ENCODE peak calls at places on chromosomes 13 and 19, in seven cellular contexts. R is heart left ventricle, J is heart right ventricle, S is psoas muscle, U is breast epithelium, P is HCT116, C is mammary epithelial cell. D is an unnamed sample. For H3K4me1, the result is how much of the 10 kb centered on the place peaks cover.

GRCh38 chr13:91369432-91369831 is 21.9 kb downstream of the MIR17HG start:
- DNase-seq in S (no peak), P (no peak), J (no peak), U (no peak), R (no peak), C (no peak), D (no peak)

GRCh38 chr13:26423634-26424033 is 133.8 kb upstream of the WASF3 start:
- DNase-seq in C (no peak), J (peak), U (no peak), R (peak), S (peak), P (no peak), D (no peak)

GRCh38 chr13:109610517-109610916 is 175.9 kb downstream of the IRS2 start:
- DNase-seq in J (peak), U (no peak), P (peak), C (no peak), R (no peak), S (no peak), D (peak)

GRCh38 chr19:41449079-41449864 is 6.3 kb downstream of the ERICH4 start:
- DNase-seq in U (peak), J (peak), C (peak), P (peak), S (peak), R (peak), D (peak)

GRCh38 chr13:80599765-80600164 is 258.8 kb upstream of the SPRY2 start:
- DNase-seq in S (no peak), R (no peak), U (no peak), C (no peak), J (no peak), P (no peak), D (no peak)

GRCh38 chr13:42883771-42884170 is 102.4 kb downstream of the FAM216B start:
- DNase-seq in J (no peak), C (peak), S (no peak), R (no peak), U (no peak), P (peak), D (no peak)

GRCh38 chr19:41871573-41872383 is 5.3 kb upstream of the CD79A start:
- DNase-seq in R (no peak), J (peak), C (no peak), U (no peak), S (no peak), P (no peak), D (peak)

GRCh38 chr13:35164324-35164932 is 222.4 kb downstream of the NBEA start:
- DNase-seq in U (no peak), C (peak), J (no peak), P (peak), R (no peak), S (no peak), D (no peak)

GRCh38 chr13:99495478-99496321 is 5.6 kb upstream of the TM9SF2 start:
- DNase-seq in U (no peak), S (no peak), C (no peak), R (no peak), J (no peak), P (no peak), D (no peak)

GRCh38 chr19:1027953-1028902 is 1.8 kb downstream of the CNN2 start:
- DNase-seq in U (peak), R (peak), S (peak), J (peak), C (peak), P (peak), D (no peak)

GRCh38 chr13:39712626-39713025 is 57.2 kb downstream of the COG6 start:
- DNase-seq in S (no peak), J (no peak), R (no peak), P (no peak), C (peak), U (no peak), D (no peak)

GRCh38 chr13:32585625-32586021 is 629 bp upstream of the PDS5B start:
- DNase-seq in J (no peak), R (no peak), S (no peak), C (no peak), P (no peak), U (no peak), D (peak)

GRCh38 chr13:20239748-20240147 is 7.6 kb upstream of the GJB6 start:
- DNase-seq in R (no peak), J (no peak), U (no peak), C (no peak), P (no peak), S (no peak), D (no peak)

GRCh38 chr13:113491418-113491883 is 940 bp upstream of the DCUN1D2 start:
- DNase-seq in P (no peak), S (peak), J (peak), U (no peak), C (peak), R (peak), D (no peak)

GRCh38 chr13:113489171-113489548 is 1.4 kb downstream of the DCUN1D2 start:
- DNase-seq in S (no peak), J (no peak), C (peak), P (no peak), U (no peak), R (no peak), D (no peak)

GRCh38 chr13:113491982-113492381 is 1.5 kb upstream of the DCUN1D2 start:
- DNase-seq in P (no peak), R (no peak), J (no peak), C (no peak), U (no peak), S (no peak), D (no peak)

GRCh38 chr13:113489549-113490495 is 689 bp downstream of the DCUN1D2 start:
- DNase-seq in S (no peak), R (peak), U (no peak), P (no peak), C (peak), J (peak), D (peak)

DNA sequence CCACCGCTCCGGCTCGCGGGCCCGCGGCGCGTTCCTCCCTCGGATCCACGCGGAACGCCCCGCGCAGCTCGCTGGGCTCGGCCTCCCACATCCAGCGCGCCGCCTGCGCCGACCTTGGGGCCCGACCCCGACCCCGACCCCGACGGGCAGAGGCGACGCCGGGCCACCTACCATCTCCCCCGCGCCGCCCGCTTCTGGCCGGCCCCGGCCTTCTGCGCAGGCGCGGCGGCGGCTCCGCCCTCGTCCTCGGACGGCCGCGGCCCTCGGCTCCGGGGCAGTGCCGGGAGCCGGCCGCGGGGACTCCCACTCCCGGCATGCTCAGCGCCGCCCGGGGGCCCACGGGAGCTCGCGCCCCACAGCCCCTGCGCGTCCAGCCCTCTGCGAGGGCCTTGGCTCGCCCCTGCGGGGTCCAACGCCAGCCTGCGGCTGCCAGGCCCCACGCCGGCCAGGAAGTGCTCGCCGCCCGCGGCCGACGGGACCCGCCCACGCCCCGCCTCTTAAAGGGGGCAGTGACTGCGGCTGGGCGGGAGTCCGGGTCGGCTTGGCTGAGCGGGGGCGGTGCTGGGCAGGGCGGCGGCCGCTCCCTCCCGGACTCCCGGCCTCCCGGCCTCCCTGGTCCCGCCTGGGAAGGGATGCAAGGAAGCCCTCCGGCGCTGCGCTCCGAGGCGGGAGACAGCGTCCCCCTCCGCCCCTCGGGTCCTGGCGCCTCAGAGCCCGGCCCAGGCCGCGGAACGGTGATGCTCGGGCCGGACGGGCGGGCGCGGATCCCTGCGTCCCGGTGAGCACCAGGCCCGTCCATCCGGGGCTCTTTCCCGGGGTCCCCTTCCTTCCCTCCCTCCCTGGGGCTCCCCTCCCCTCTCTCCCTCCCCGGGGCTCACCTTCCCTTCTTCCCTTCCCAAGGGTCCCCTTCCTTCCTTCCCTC is at the start of gene DCUN1D2:
- DNase-seq in P (peak), C (peak), S (peak), U (peak), R (peak), J (peak), D (peak)
- H3K4me1 ChIP-seq in P (under half), C (under half), S (half or more), U (under half), R (under half), J (half or more), D (under half)

DNA sequence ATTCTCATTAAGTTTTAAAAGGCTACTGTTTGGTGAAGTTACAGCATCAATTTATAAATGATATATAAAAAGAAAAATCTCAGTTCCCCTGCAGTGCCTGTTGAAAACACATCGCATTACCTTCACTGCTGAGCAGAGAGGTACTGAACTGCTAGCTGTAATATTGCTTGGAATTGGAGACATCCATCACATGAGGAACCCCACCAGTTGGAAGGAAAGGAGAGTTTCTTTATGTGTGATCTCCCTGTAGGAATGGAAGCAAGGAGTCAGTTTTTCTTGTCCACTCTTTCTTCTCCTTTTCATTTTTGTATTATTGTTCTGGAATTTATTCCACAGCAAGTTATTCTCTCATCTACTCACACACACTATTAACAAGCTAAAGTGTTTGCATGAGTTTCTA is 1586.0 kb upstream of the PRR20A start:
- DNase-seq in U (no peak), J (no peak), R (no peak), S (no peak), P (no peak), C (no peak), D (no peak)
- H3K27ac ChIP-seq in U (no peak), J (no peak), R (no peak), S (no peak), P (no peak), C (no peak), D (no peak)

GRCh38 chr13:46728777-46729176 is 68.2 kb downstream of the ESD start:
- DNase-seq in J (no peak), P (no peak), R (no peak), S (no peak), C (peak), U (no peak), D (no peak)
- TF ChIP-seq CTCF in J (no peak), P (no peak), R (no peak), S (no peak), C (peak), U (no peak), D (peak)

DNA sequence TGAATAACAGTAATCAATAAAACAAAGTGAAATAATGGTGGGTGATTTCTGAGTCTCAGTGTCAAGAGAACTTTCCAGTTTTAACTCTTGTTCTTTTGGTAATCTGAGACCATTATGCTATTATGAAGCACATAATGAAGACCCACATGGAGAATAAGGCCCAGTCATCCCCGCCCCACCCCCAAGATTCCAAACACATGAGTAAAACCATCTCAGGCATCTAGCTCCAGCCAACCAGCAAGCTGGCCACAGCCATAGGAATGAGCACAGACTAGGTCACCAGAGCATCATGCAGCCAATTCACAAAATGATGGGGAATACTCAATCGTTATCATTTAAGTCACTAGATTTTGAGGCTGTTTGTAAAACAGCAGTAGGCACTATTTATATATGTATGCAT is 1769.0 kb upstream of the PCDH20 start:
- DNase-seq in C (no peak), S (no peak), P (peak), J (no peak), R (no peak), U (no peak), D (no peak)
- H3K4me1 ChIP-seq in C (under half), S (under half), P (under half), J (under half), R (under half), U (under half), D (under half)

DNA sequence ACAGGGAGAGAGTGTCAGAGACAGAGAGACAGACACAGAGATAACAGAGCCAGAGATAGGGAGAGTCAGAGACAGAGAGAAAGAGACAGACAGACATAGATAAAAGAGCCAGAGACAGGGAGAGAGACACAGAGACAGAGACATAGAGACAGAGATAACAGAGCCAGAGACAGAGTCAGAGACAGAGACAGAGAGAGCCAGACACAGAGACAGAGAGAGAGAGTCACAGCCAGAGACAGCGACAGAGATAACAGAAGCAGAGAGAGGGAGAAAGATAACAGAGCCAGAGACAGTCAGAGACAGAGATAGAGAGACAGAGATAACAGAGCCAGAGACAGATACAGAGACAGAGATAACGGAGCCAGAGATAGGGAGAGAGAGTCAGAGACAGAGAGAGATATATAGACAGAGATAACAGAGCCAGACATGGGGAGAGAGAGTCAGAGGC is 865 bp upstream of the TNFSF9 start:
- DNase-seq in U (no peak), S (no peak), R (no peak), P (no peak), J (no peak), C (no peak), D (no peak)
- H3K27ac ChIP-seq in U (peak), S (peak), R (no peak), P (peak), J (no peak), C (peak), D (no peak)

DNA sequence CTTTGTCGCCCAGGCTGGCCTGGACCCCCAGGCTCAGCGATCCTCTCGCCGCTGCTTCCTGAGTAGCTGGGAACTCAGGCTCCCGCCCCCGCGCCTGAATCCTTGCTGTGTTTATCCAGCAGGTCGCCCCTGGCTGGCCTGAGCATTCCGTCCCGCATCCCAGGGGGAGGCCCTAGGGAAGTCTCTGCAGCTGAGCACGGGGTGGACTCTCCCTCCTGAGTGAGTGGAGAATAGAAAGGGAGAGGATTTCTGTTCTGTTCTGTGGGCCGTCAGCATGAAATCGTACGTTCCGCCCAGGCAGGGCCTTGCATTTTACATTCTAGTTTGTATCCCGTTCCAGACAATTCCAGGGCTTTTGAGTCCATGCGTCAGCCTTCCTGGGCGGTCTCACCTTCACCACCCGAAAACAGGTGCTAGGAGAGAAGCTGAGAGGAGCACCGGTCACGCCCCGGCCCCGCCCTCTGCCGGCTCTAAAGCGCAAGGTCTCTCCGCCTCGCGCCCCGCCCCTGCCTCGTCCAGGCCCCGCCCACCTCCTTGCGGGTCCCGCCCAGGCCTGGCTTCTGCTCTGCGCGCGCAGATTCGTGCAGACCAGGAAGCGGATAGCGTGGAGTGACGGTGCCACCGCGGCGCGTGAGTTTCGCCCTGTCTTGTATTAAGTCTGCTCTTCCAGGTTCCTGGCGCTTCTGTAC is at the start of gene ZNF761:
- DNase-seq in C (peak), P (peak), U (peak), J (peak), R (peak), S (peak), D (peak)
- TF ChIP-seq CTCF in C (peak), P (no peak), U (peak), J (peak), R (peak), S (peak), D (peak)